ENCODE peak calls at places on chromosomes 5 and 9, in five cellular contexts. E is hippocampal formation; A is stimulated activated CD4-positive, alpha-beta T cell treated with anti-CD3 and anti-CD28 coated beads, Interleukin-1b, Interleukin-23, amount 100 ng/mL, for 4 hours; K is NCI-H187; X is HS-5. P is an unnamed sample.

GRCh38 chr5:6491548-6492290 is 43.1 kb downstream of the UBE2QL1 start:
- DNase-seq in E (no peak), A (no peak), K (no peak), X (no peak), P (peak)

GRCh38 chr9:14395300-14396082 is 81.5 kb upstream of the NFIB start:
- DNase-seq in E (peak), A (no peak), K (no peak), X (no peak), P (peak)

GRCh38 chr9:19994296-19994695 is 205.5 kb upstream of the SLC24A2 start:
- DNase-seq in E (no peak), A (no peak), K (no peak), X (peak), P (no peak)

GRCh38 chr5:170302729-170303501 is 5.3 kb upstream of the LCP2 start:
- DNase-seq in E (no peak), A (peak), K (no peak), X (no peak), P (peak)

GRCh38 chr5:58828145-58828544 is 245.3 kb downstream of the RAB3C start:
- DNase-seq in E (no peak), A (no peak), K (no peak), X (no peak), P (no peak)

GRCh38 chr9:971901-972511 is 4.4 kb upstream of the DMRT3 start:
- DNase-seq in E (no peak), A (no peak), K (no peak), X (no peak), P (peak)

GRCh38 chr5:151029856-151030336 is 9.5 kb downstream of the GPX3 start:
- DNase-seq in E (no peak), A (no peak), K (no peak), X (no peak), P (no peak)

GRCh38 chr9:137579259-137579604 is 507 bp upstream of the DPH7 start:
- DNase-seq in E (no peak), A (no peak), K (no peak), X (no peak), P (no peak)

GRCh38 chr9:124869466-124869985 is 7.6 kb downstream of the ARPC5L start:
- DNase-seq in E (no peak), A (no peak), K (no peak), X (no peak), P (peak)

GRCh38 chr9:106883626-106884190 is 20.7 kb downstream of the ZNF462 start:
- DNase-seq in E (no peak), A (no peak), K (no peak), X (no peak), P (no peak)

GRCh38 chr5:138024117-138024516 is 8.8 kb downstream of the FAM13B start:
- DNase-seq in E (no peak), A (no peak), K (no peak), X (no peak), P (no peak)

GRCh38 chr5:6161257-6161656 is 217.1 kb downstream of the MED10 start:
- DNase-seq in E (no peak), A (no peak), K (no peak), X (no peak), P (no peak)

GRCh38 chr5:179407191-179408175 is 62.2 kb upstream of the ADAMTS2 start:
- DNase-seq in E (no peak), A (no peak), K (no peak), X (no peak), P (no peak)

GRCh38 chr9:126411225-126411947 is 84.8 kb downstream of the MVB12B start:
- DNase-seq in E (no peak), A (no peak), K (no peak), X (no peak), P (no peak)

GRCh38 chr5:80246995-80247729 is 8.7 kb downstream of the SERINC5 start:
- DNase-seq in E (no peak), A (no peak), K (no peak), X (peak), P (peak)

GRCh38 chr5:370959-371810 is 49.7 kb downstream of the AHRR start:
- DNase-seq in E (no peak), A (no peak), K (peak), X (no peak), P (no peak)

GRCh38 chr5:51652980-51653379 is 269.7 kb downstream of the ISL1 start:
- DNase-seq in E (no peak), A (no peak), K (no peak), X (peak), P (no peak)

GRCh38 chr5:109163336-109163735 is 246.4 kb downstream of the PJA2 start:
- DNase-seq in E (no peak), A (no peak), K (no peak), X (no peak), P (no peak)

GRCh38 chr9:76366275-76366674 is 28.0 kb downstream of the RFK start:
- DNase-seq in E (no peak), A (no peak), K (no peak), X (no peak), P (no peak)

GRCh38 chr5:32276173-32276853 is 36.4 kb downstream of the MTMR12 start:
- DNase-seq in E (no peak), A (no peak), K (no peak), X (no peak), P (peak)

GRCh38 chr5:16540421-16540820 is 74.8 kb upstream of the ZNF622 start:
- DNase-seq in E (no peak), A (no peak), K (no peak), X (peak), P (no peak)

GRCh38 chr5:140111859-140112551 is 1.9 kb upstream of the PURA start:
- DNase-seq in E (no peak), A (no peak), K (no peak), X (no peak), P (no peak)

GRCh38 chr5:124718376-124718775 is 28.1 kb downstream of the ZNF608 start:
- DNase-seq in E (peak), A (no peak), K (no peak), X (no peak), P (peak)

GRCh38 chr5:100430268-100430900 is 104.8 kb upstream of the FAM174A start:
- DNase-seq in E (peak), A (peak), K (no peak), X (peak), P (peak)

GRCh38 chr5:142492781-142493281 is 168.0 kb upstream of the SPRY4 start:
- DNase-seq in E (no peak), A (no peak), K (no peak), X (no peak), P (no peak)

GRCh38 chr9:136981588-136982231 is 1.1 kb upstream of the LCNL1 start:
- DNase-seq in E (peak), A (no peak), K (no peak), X (no peak), P (peak)

P was measured in left kidney.